ENCODE peak calls at places on chromosomes 16 and 17, in eight cellular contexts. One of them, this sample, is unnamed.

GRCh38 chr17:42608692-42609181 is 437 bp downstream of the RETREG3 start:
- DNase-seq in transverse colon: no peak
- DNase-seq in stimulated activated CD8-positive, alpha-beta memory T cell treated with anti-CD3 and anti-CD28 coated beads, Interleukin-12 subunit alpha, Interleukin-12 subunit beta, amount 100 ng/mL, for 4 hours: no peak
- DNase-seq in fibroblast of mammary gland: peak
- DNase-seq in AG04450: no peak
- DNase-seq in ACHN: no peak
- DNase-seq in NAMALWA: peak
- DNase-seq in AG08395: no peak
- DNase-seq in this sample: no peak

GRCh38 chr16:72012607-72013006 is 4.1 kb downstream of the DHODH start:
- DNase-seq in transverse colon: no peak
- DNase-seq in stimulated activated CD8-positive, alpha-beta memory T cell treated with anti-CD3 and anti-CD28 coated beads, Interleukin-12 subunit alpha, Interleukin-12 subunit beta, amount 100 ng/mL, for 4 hours: no peak
- DNase-seq in fibroblast of mammary gland: no peak
- DNase-seq in AG04450: no peak
- DNase-seq in ACHN: no peak
- DNase-seq in NAMALWA: no peak
- DNase-seq in AG08395: no peak
- DNase-seq in this sample: no peak

GRCh38 chr17:49312722-49313121 is 49.3 kb downstream of the ZNF652 start:
- DNase-seq in transverse colon: no peak
- DNase-seq in stimulated activated CD8-positive, alpha-beta memory T cell treated with anti-CD3 and anti-CD28 coated beads, Interleukin-12 subunit alpha, Interleukin-12 subunit beta, amount 100 ng/mL, for 4 hours: no peak
- DNase-seq in fibroblast of mammary gland: no peak
- DNase-seq in AG04450: no peak
- DNase-seq in ACHN: no peak
- DNase-seq in NAMALWA: no peak
- DNase-seq in AG08395: no peak
- DNase-seq in this sample: no peak

GRCh38 chr17:73304971-73305786 is 6.6 kb downstream of the CDC42EP4 start:
- DNase-seq in transverse colon: peak
- DNase-seq in stimulated activated CD8-positive, alpha-beta memory T cell treated with anti-CD3 and anti-CD28 coated beads, Interleukin-12 subunit alpha, Interleukin-12 subunit beta, amount 100 ng/mL, for 4 hours: no peak
- DNase-seq in fibroblast of mammary gland: peak
- DNase-seq in AG04450: no peak
- DNase-seq in ACHN: peak
- DNase-seq in NAMALWA: no peak
- DNase-seq in AG08395: peak
- DNase-seq in this sample: no peak

GRCh38 chr16:73405851-73406250 is 357.9 kb upstream of the ZFHX3 start:
- DNase-seq in transverse colon: no peak
- DNase-seq in stimulated activated CD8-positive, alpha-beta memory T cell treated with anti-CD3 and anti-CD28 coated beads, Interleukin-12 subunit alpha, Interleukin-12 subunit beta, amount 100 ng/mL, for 4 hours: no peak
- DNase-seq in fibroblast of mammary gland: no peak
- DNase-seq in AG04450: no peak
- DNase-seq in ACHN: no peak
- DNase-seq in NAMALWA: no peak
- DNase-seq in AG08395: peak
- DNase-seq in this sample: no peak

GRCh38 chr17:79306688-79307323 is 232.2 kb downstream of the ENGASE start:
- DNase-seq in transverse colon: no peak
- DNase-seq in stimulated activated CD8-positive, alpha-beta memory T cell treated with anti-CD3 and anti-CD28 coated beads, Interleukin-12 subunit alpha, Interleukin-12 subunit beta, amount 100 ng/mL, for 4 hours: no peak
- DNase-seq in fibroblast of mammary gland: no peak
- DNase-seq in AG04450: no peak
- DNase-seq in ACHN: peak
- DNase-seq in NAMALWA: no peak
- DNase-seq in AG08395: no peak
- DNase-seq in this sample: no peak

GRCh38 chr17:34616148-34616547 is 36.8 kb downstream of the TMEM132E start:
- DNase-seq in transverse colon: no peak
- DNase-seq in stimulated activated CD8-positive, alpha-beta memory T cell treated with anti-CD3 and anti-CD28 coated beads, Interleukin-12 subunit alpha, Interleukin-12 subunit beta, amount 100 ng/mL, for 4 hours: no peak
- DNase-seq in fibroblast of mammary gland: no peak
- DNase-seq in AG04450: no peak
- DNase-seq in ACHN: no peak
- DNase-seq in NAMALWA: no peak
- DNase-seq in AG08395: no peak
- DNase-seq in this sample: no peak

GRCh38 chr16:85048921-85049562 is 21.4 kb downstream of the KIAA0513 start:
- DNase-seq in transverse colon: no peak
- DNase-seq in stimulated activated CD8-positive, alpha-beta memory T cell treated with anti-CD3 and anti-CD28 coated beads, Interleukin-12 subunit alpha, Interleukin-12 subunit beta, amount 100 ng/mL, for 4 hours: no peak
- DNase-seq in fibroblast of mammary gland: no peak
- DNase-seq in AG04450: no peak
- DNase-seq in ACHN: no peak
- DNase-seq in NAMALWA: no peak
- DNase-seq in AG08395: no peak
- DNase-seq in this sample: no peak

GRCh38 chr16:30016555-30017276 is 5.9 kb upstream of the DOC2A start:
- DNase-seq in transverse colon: no peak
- DNase-seq in stimulated activated CD8-positive, alpha-beta memory T cell treated with anti-CD3 and anti-CD28 coated beads, Interleukin-12 subunit alpha, Interleukin-12 subunit beta, amount 100 ng/mL, for 4 hours: no peak
- DNase-seq in fibroblast of mammary gland: no peak
- DNase-seq in AG04450: no peak
- DNase-seq in ACHN: no peak
- DNase-seq in NAMALWA: no peak
- DNase-seq in AG08395: no peak
- DNase-seq in this sample: no peak

GRCh38 chr17:50588391-50589111 is 28.0 kb downstream of the CACNA1G start:
- DNase-seq in transverse colon: no peak
- DNase-seq in stimulated activated CD8-positive, alpha-beta memory T cell treated with anti-CD3 and anti-CD28 coated beads, Interleukin-12 subunit alpha, Interleukin-12 subunit beta, amount 100 ng/mL, for 4 hours: no peak
- DNase-seq in fibroblast of mammary gland: no peak
- DNase-seq in AG04450: no peak
- DNase-seq in ACHN: no peak
- DNase-seq in NAMALWA: no peak
- DNase-seq in AG08395: no peak
- DNase-seq in this sample: no peak

This sample was measured in AG09309.